ENCODE peak calls at places on chromosomes 16 and 17, in ten cellular contexts. Z is pancreas, E is colonic mucosa, K is fibroblast of lung, O is A549, F is ascending aorta, N is HCT116, W is aorta, H is left lung, L is neural progenitor cell. U is an unnamed sample. For H3K4me1, the result is how much of the 10 kb centered on the place peaks cover.

GRCh38 chr17:77802333-77802615 is 156.2 kb upstream of the TNRC6C start:
- DNase-seq in Z (no peak), E (no peak), K (no peak), O (no peak), F (no peak), N (no peak), W (peak), H (no peak), L (no peak), U (no peak)

GRCh38 chr16:71410146-71410545 is 31.7 kb downstream of the TLE7 start:
- DNase-seq in Z (no peak), E (no peak), K (no peak), O (no peak), F (no peak), N (no peak), W (no peak), H (no peak), L (no peak), U (no peak)

GRCh38 chr16:73033271-73033998 is 14.5 kb downstream of the ZFHX3 start:
- DNase-seq in Z (no peak), E (no peak), K (no peak), O (no peak), F (no peak), N (no peak), W (no peak), H (no peak), L (peak), U (no peak)

GRCh38 chr17:45108051-45108450 is 24.3 kb downstream of the PLCD3 start:
- DNase-seq in Z (no peak), E (no peak), K (no peak), O (no peak), F (no peak), N (no peak), W (no peak), H (no peak), L (no peak), U (no peak)

GRCh38 chr16:3242709-3243108 is 7.8 kb upstream of the ZNF200 start:
- DNase-seq in Z (no peak), E (no peak), K (no peak), O (no peak), F (no peak), N (no peak), W (no peak), H (no peak), L (no peak), U (no peak)

GRCh38 chr17:41444186-41444585 is 3.4 kb upstream of the KRT38 start:
- DNase-seq in Z (no peak), E (no peak), K (no peak), O (no peak), F (no peak), N (no peak), W (no peak), H (no peak), L (no peak), U (no peak)

GRCh38 chr17:44220211-44221071 is 966 bp upstream of the UBTF start:
- DNase-seq in Z (peak), E (peak), K (peak), O (no peak), F (no peak), N (no peak), W (peak), H (peak), L (peak), U (peak)

GRCh38 chr17:78762007-78762406 is 20.1 kb downstream of the CYTH1 start:
- DNase-seq in Z (no peak), E (no peak), K (peak), O (no peak), F (no peak), N (no peak), W (no peak), H (no peak), L (no peak), U (no peak)

GRCh38 chr16:9932919-9933653 is 249.1 kb downstream of the GRIN2A start:
- DNase-seq in Z (no peak), E (no peak), K (no peak), O (no peak), F (no peak), N (no peak), W (no peak), H (no peak), L (no peak), U (no peak)

GRCh38 chr17:73307130-73307529 is 4.7 kb downstream of the CDC42EP4 start:
- DNase-seq in Z (peak), E (peak), K (no peak), O (no peak), F (no peak), N (no peak), W (peak), H (peak), L (no peak), U (no peak)

GRCh38 chr16:57799619-57800212 is 2.6 kb downstream of the KIFC3 start:
- DNase-seq in Z (no peak), E (no peak), K (no peak), O (no peak), F (no peak), N (no peak), W (no peak), H (no peak), L (no peak), U (no peak)

GRCh38 chr17:71413935-71414334 is 706.9 kb upstream of the SOX9 start:
- DNase-seq in Z (no peak), E (no peak), K (no peak), O (no peak), F (no peak), N (no peak), W (no peak), H (no peak), L (no peak), U (no peak)

GRCh38 chr17:58083491-58084316 is 485 bp downstream of the DYNLL2 start:
- DNase-seq in Z (peak), E (peak), K (peak), O (peak), F (peak), N (no peak), W (peak), H (peak), L (peak), U (peak)

GRCh38 chr16:81105946-81106345 is 9.8 kb upstream of the GCSH start:
- DNase-seq in Z (no peak), E (no peak), K (no peak), O (no peak), F (no peak), N (no peak), W (no peak), H (no peak), L (no peak), U (no peak)

GRCh38 chr16:12719972-12720371 is 83.7 kb downstream of the CPPED1 start:
- DNase-seq in Z (no peak), E (no peak), K (no peak), O (no peak), F (no peak), N (no peak), W (no peak), H (no peak), L (no peak), U (no peak)

DNA sequence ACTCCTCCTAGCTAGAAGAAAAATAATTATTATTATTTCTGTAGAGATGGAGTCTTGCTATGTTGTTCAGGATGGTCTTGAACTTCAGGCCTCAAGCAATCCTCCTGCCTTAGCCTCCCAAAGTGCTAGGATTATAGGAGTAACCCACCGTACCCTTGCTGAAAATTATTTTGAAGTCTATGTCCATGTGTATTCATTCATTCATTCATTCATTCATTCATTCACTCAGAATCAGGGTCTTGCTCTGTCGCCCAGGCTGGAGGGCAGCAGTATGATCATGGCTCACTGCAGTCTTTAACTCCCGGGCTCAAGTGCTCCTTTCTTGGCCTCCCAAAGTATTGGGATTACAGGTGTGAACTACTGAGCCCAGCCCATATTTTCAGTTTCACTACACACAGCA is 4.1 kb downstream of the SLC7A6OS start:
- DNase-seq in Z (no peak), E (no peak), K (no peak), O (no peak), F (no peak), N (no peak), W (no peak), H (no peak), L (no peak), U (no peak)
- H3K4me1 ChIP-seq in Z (under half), E (under half), K (under half), O (under half), F (under half), N (under half), W (under half), H (under half), L (under half), U (under half)

DNA sequence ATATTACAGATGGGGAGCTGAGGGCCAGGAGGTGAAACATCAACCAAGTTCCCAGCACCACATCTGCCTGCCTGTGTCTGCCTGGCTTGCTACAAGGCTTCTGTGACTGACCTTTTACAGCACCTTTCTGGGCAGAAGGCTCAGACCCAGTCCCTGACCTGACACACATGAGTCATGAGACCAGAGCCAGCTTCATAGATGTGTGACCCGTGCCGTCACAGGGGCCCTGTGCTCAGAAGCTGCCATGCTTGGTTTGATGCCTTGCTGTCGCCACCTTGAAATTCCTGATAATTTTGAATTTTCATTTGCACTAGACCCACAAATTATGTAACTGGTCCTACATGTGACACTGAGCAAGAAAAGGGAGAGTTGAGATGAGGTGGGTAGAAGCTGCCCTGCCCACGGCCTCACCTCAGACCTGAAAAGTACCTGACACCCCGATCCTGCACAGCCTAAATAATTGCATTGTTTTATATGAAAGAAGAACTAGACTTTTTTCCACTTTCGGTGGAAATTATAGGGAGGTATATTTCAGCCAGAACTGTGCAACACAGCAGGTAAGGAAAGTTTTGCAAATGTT is 13.3 kb upstream of the PECAM1 start:
- DNase-seq in Z (no peak), E (no peak), K (no peak), O (no peak), F (no peak), N (no peak), W (no peak), H (no peak), L (no peak), U (no peak)
- H3K27ac ChIP-seq in Z (peak), E (no peak), K (no peak), O (no peak), F (no peak), N (no peak), W (no peak), H (peak), L (no peak), U (no peak)

DNA sequence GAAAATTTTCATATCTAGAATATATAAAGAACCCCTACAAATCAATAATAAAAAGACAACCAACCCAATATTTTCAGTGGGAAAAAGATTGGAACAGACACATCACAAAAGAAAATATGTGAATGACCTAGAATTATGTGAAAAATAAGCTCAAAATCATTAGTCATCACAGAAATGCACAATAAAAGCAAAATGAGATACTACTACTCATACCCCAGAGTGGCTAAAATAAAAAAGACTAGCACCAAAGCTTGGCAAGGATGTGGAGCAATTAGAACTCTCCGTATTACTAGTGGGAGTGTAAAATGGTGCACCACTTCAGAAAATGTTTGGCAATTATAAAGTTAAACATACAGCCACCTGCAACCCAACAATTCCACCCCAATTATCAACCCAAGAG is 48.0 kb upstream of the CDH5 start:
- DNase-seq in Z (no peak), E (no peak), K (no peak), O (no peak), F (no peak), N (no peak), W (no peak), H (no peak), L (no peak), U (no peak)
- H3K4me1 ChIP-seq in Z (under half), E (under half), K (under half), O (under half), F (under half), N (under half), W (under half), H (under half), L (under half), U (under half)

GRCh38 chr17:56910509-56911235 is 3.2 kb downstream of the TRIM25 start:
- DNase-seq in Z (no peak), E (no peak), K (no peak), O (no peak), F (no peak), N (no peak), W (no peak), H (no peak), L (no peak), U (no peak)
- H3K27ac ChIP-seq in Z (no peak), E (peak), K (no peak), O (peak), F (peak), N (no peak), W (no peak), H (peak), L (no peak), U (peak)

GRCh38 chr16:85901110-85901509 is 2.1 kb downstream of the IRF8 start:
- DNase-seq in Z (no peak), E (no peak), K (no peak), O (no peak), F (no peak), N (no peak), W (peak), H (no peak), L (no peak), U (no peak)

GRCh38 chr16:85902366-85903155 is 3.6 kb downstream of the IRF8 start:
- DNase-seq in Z (peak), E (no peak), K (no peak), O (no peak), F (no peak), N (no peak), W (peak), H (no peak), L (peak), U (peak)

GRCh38 chr16:85903576-85903975 is 4.6 kb downstream of the IRF8 start:
- DNase-seq in Z (no peak), E (no peak), K (no peak), O (no peak), F (no peak), N (no peak), W (peak), H (no peak), L (no peak), U (no peak)

GRCh38 chr16:85900031-85900792 is 1.2 kb downstream of the IRF8 start:
- DNase-seq in Z (no peak), E (peak), K (no peak), O (no peak), F (no peak), N (no peak), W (peak), H (no peak), L (no peak), U (no peak)

DNA sequence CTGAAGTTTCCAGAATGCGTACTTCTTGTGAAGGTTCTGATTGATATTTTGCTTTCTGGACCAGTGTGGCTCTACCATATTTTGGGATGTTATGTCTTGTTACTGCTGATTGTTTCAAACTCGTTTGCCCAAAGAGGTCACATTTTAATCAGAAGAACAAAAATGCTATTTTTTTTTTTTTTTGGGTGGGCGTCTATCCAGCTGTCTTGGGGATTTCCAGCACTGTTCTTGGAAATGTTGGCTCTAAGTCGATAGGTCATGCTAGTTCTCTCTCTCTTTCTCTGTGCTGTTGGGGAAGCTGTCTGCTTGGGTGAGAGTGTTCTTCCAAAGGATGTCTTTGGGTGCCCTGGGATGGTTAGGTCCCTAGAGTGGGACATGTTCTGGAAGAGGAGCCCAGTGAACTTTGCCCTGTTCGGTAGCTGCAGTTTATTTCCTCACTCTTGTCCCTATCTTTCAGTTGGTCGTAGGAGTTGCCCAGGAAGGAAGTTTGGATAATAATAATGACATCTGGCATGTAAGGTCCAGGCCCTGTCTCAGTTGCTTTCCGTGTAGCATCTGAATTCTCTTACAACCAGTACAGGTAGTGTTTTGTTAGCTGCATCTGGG is 2.9 kb downstream of the IRF8 start:
- DNase-seq in Z (no peak), E (no peak), K (no peak), O (no peak), F (no peak), N (no peak), W (peak), H (no peak), L (no peak), U (no peak)
- H3K4me1 ChIP-seq in Z (under half), E (under half), K (under half), O (under half), F (under half), N (under half), W (under half), H (under half), L (under half), U (under half)

GRCh38 chr16:65418435-65418834 is 296.6 kb upstream of the CDH11 start:
- DNase-seq in Z (no peak), E (no peak), K (peak), O (no peak), F (no peak), N (no peak), W (no peak), H (no peak), L (no peak), U (no peak)

GRCh38 chr16:65410801-65411200 is 288.9 kb upstream of the CDH11 start:
- DNase-seq in Z (no peak), E (no peak), K (peak), O (no peak), F (no peak), N (no peak), W (no peak), H (no peak), L (no peak), U (no peak)

GRCh38 chr16:65413861-65414260 is 292.0 kb upstream of the CDH11 start:
- DNase-seq in Z (no peak), E (no peak), K (no peak), O (no peak), F (no peak), N (no peak), W (no peak), H (no peak), L (no peak), U (no peak)

GRCh38 chr16:65414284-65414984 is 292.6 kb upstream of the CDH11 start:
- DNase-seq in Z (no peak), E (no peak), K (peak), O (no peak), F (no peak), N (no peak), W (no peak), H (no peak), L (no peak), U (no peak)

GRCh38 chr16:65415460-65415859 is 293.6 kb upstream of the CDH11 start:
- DNase-seq in Z (no peak), E (no peak), K (peak), O (no peak), F (no peak), N (no peak), W (no peak), H (no peak), L (no peak), U (no peak)
- H3K27ac ChIP-seq in Z (no peak), E (no peak), K (no peak), O (no peak), F (no peak), N (no peak), W (no peak), H (no peak), L (no peak), U (no peak)

GRCh38 chr17:81348097-81349055 is 46.9 kb upstream of the BAHCC1 start:
- DNase-seq in Z (peak), E (peak), K (no peak), O (no peak), F (no peak), N (no peak), W (no peak), H (peak), L (no peak), U (no peak)

GRCh38 chr17:81350320-81350686 is 45.0 kb upstream of the BAHCC1 start:
- DNase-seq in Z (no peak), E (no peak), K (no peak), O (no peak), F (no peak), N (no peak), W (no peak), H (no peak), L (no peak), U (no peak)

GRCh38 chr17:81347437-81347836 is 47.8 kb upstream of the BAHCC1 start:
- DNase-seq in Z (peak), E (no peak), K (no peak), O (no peak), F (no peak), N (no peak), W (no peak), H (no peak), L (no peak), U (no peak)

GRCh38 chr17:81346908-81347349 is 48.3 kb upstream of the BAHCC1 start:
- DNase-seq in Z (no peak), E (peak), K (no peak), O (no peak), F (no peak), N (no peak), W (no peak), H (no peak), L (no peak), U (no peak)

DNA sequence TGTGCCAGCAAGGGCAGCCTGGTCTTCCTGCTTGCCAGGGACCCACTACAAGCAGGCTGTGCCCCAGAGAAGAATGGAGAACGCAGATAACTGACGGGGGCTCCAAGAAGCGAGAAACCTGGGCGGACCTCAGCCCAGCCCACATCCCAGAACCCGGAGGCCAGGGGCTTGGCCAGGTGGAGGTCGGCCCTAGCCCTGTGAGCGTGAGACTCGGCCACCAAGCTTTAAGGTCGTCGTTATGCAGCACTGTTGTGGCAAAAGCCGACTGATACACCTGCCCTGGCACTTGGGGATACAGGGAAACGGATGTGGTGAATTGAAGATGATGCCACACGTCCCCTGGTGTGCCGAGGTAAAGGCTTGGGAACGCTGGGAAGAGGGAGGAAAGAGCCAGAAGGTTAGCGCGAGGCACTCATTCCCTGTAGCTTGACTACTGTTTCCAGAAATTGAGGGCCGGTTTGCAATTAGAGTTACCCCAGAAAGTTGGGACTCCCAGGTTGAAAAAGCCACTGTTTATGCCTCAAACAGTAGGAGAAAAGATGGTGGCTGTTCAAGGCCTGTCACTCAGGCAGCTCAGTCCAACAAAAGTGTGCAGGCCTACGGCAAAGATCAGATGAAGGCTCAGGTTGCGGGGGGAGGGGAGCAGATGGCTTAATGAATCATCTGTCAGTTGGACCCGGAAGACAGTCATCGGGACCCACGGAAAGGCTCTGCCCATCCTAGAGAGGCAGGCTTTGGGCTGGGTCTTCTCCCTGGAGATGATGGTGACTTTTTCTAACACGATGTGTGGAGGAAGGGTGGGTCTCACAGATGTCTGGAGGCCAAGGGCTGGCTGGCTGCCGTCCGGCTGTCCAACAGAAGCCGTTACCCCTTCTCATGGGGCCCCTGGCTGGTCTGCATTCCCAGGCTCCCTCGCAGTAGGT is 45.6 kb upstream of the BAHCC1 start:
- DNase-seq in Z (peak), E (no peak), K (peak), O (no peak), F (no peak), N (peak), W (no peak), H (no peak), L (no peak), U (no peak)
- H3K4me1 ChIP-seq in Z (under half), E (under half), K (under half), O (under half), F (under half), N (half or more), W (under half), H (under half), L (under half), U (under half)